ENCODE peak calls at places on chromosome 13, in nine cellular contexts. One of them, this sample, is unnamed.

GRCh38 chr13:72680353-72680752 is 47.1 kb downstream of the MZT1 start:
- DNase-seq in omental fat pad: no peak
- DNase-seq in CD4-positive, alpha-beta T cell: no peak
- DNase-seq in fibroblast of pulmonary artery: no peak
- DNase-seq in fibroblast of lung: no peak
- DNase-seq in HepG2: no peak
- DNase-seq in PC-3: no peak
- DNase-seq in activated CD8-positive, alpha-beta T cell treated with anti-CD3 and anti-CD28 coated beads for 36 hours: no peak
- DNase-seq in choroid plexus epithelial cell: no peak
- DNase-seq in this sample: no peak

GRCh38 chr13:95246292-95247082 is 54.8 kb downstream of the ABCC4 start:
- DNase-seq in omental fat pad: no peak
- DNase-seq in CD4-positive, alpha-beta T cell: no peak
- DNase-seq in fibroblast of pulmonary artery: no peak
- DNase-seq in fibroblast of lung: no peak
- DNase-seq in HepG2: no peak
- DNase-seq in PC-3: peak; percentile 82
- DNase-seq in activated CD8-positive, alpha-beta T cell treated with anti-CD3 and anti-CD28 coated beads for 36 hours: no peak
- DNase-seq in choroid plexus epithelial cell: no peak
- DNase-seq in this sample: no peak

GRCh38 chr13:77874406-77874805 is 44.2 kb downstream of the EDNRB start:
- DNase-seq in omental fat pad: no peak
- DNase-seq in CD4-positive, alpha-beta T cell: no peak
- DNase-seq in fibroblast of pulmonary artery: peak; percentile 65
- DNase-seq in fibroblast of lung: peak; percentile 45
- DNase-seq in HepG2: no peak
- DNase-seq in PC-3: peak; percentile 59
- DNase-seq in activated CD8-positive, alpha-beta T cell treated with anti-CD3 and anti-CD28 coated beads for 36 hours: no peak
- DNase-seq in choroid plexus epithelial cell: peak; percentile 20
- DNase-seq in this sample: no peak

GRCh38 chr13:42812311-42812710 is 30.9 kb downstream of the FAM216B start:
- DNase-seq in omental fat pad: no peak
- DNase-seq in CD4-positive, alpha-beta T cell: no peak
- DNase-seq in fibroblast of pulmonary artery: no peak
- DNase-seq in fibroblast of lung: peak; percentile 61
- DNase-seq in HepG2: no peak
- DNase-seq in PC-3: no peak
- DNase-seq in activated CD8-positive, alpha-beta T cell treated with anti-CD3 and anti-CD28 coated beads for 36 hours: no peak
- DNase-seq in choroid plexus epithelial cell: peak; percentile 58
- DNase-seq in this sample: no peak

GRCh38 chr13:98998831-98999634 is 21.2 kb upstream of the DOCK9 start:
- DNase-seq in omental fat pad: no peak
- DNase-seq in CD4-positive, alpha-beta T cell: no peak
- DNase-seq in fibroblast of pulmonary artery: peak; percentile 27
- DNase-seq in fibroblast of lung: peak; percentile 61
- DNase-seq in HepG2: no peak
- DNase-seq in PC-3: no peak
- DNase-seq in activated CD8-positive, alpha-beta T cell treated with anti-CD3 and anti-CD28 coated beads for 36 hours: peak; percentile 53
- DNase-seq in choroid plexus epithelial cell: peak; percentile 34
- DNase-seq in this sample: no peak

GRCh38 chr13:45119469-45119989 is 781 bp upstream of the GTF2F2 start:
- DNase-seq in omental fat pad: no peak
- DNase-seq in CD4-positive, alpha-beta T cell: peak; percentile 53
- DNase-seq in fibroblast of pulmonary artery: peak; percentile 60
- DNase-seq in fibroblast of lung: peak; percentile 79
- DNase-seq in HepG2: no peak
- DNase-seq in PC-3: no peak
- DNase-seq in activated CD8-positive, alpha-beta T cell treated with anti-CD3 and anti-CD28 coated beads for 36 hours: peak; percentile 77
- DNase-seq in choroid plexus epithelial cell: peak; percentile 68
- DNase-seq in this sample: no peak

GRCh38 chr13:64556391-64556790 is 2673.7 kb downstream of the PCDH9 start:
- DNase-seq in omental fat pad: no peak
- DNase-seq in CD4-positive, alpha-beta T cell: no peak
- DNase-seq in fibroblast of pulmonary artery: peak; percentile 16
- DNase-seq in fibroblast of lung: peak; percentile 54
- DNase-seq in HepG2: no peak
- DNase-seq in PC-3: no peak
- DNase-seq in activated CD8-positive, alpha-beta T cell treated with anti-CD3 and anti-CD28 coated beads for 36 hours: no peak
- DNase-seq in choroid plexus epithelial cell: peak; percentile 8
- DNase-seq in this sample: no peak

GRCh38 chr13:109394311-109394988 is 391.9 kb downstream of the IRS2 start:
- DNase-seq in omental fat pad: no peak
- DNase-seq in CD4-positive, alpha-beta T cell: no peak
- DNase-seq in fibroblast of pulmonary artery: no peak
- DNase-seq in fibroblast of lung: peak; percentile 2
- DNase-seq in HepG2: no peak
- DNase-seq in PC-3: no peak
- DNase-seq in activated CD8-positive, alpha-beta T cell treated with anti-CD3 and anti-CD28 coated beads for 36 hours: no peak
- DNase-seq in choroid plexus epithelial cell: peak; percentile 38
- DNase-seq in this sample: no peak

GRCh38 chr13:77507931-77508776 is 27.4 kb upstream of the SCEL start:
- DNase-seq in omental fat pad: no peak
- DNase-seq in CD4-positive, alpha-beta T cell: no peak
- DNase-seq in fibroblast of pulmonary artery: peak; percentile 57
- DNase-seq in fibroblast of lung: peak; percentile 97
- DNase-seq in HepG2: no peak
- DNase-seq in PC-3: peak; percentile 92
- DNase-seq in activated CD8-positive, alpha-beta T cell treated with anti-CD3 and anti-CD28 coated beads for 36 hours: no peak
- DNase-seq in choroid plexus epithelial cell: peak; percentile 89
- DNase-seq in this sample: no peak

GRCh38 chr13:39036212-39036611 is 1.7 kb downstream of the PROSER1 start:
- DNase-seq in omental fat pad: no peak
- DNase-seq in CD4-positive, alpha-beta T cell: no peak
- DNase-seq in fibroblast of pulmonary artery: peak; percentile 44
- DNase-seq in fibroblast of lung: peak; percentile 36
- DNase-seq in HepG2: peak; percentile 25
- DNase-seq in PC-3: peak; percentile 26
- DNase-seq in activated CD8-positive, alpha-beta T cell treated with anti-CD3 and anti-CD28 coated beads for 36 hours: peak; percentile 54
- DNase-seq in choroid plexus epithelial cell: peak; percentile 59
- DNase-seq in this sample: no peak

GRCh38 chr13:36913463-36913862 is 6.6 kb downstream of the SMAD9 start:
- DNase-seq in omental fat pad: no peak
- DNase-seq in CD4-positive, alpha-beta T cell: no peak
- DNase-seq in fibroblast of pulmonary artery: no peak
- DNase-seq in fibroblast of lung: no peak
- DNase-seq in HepG2: no peak
- DNase-seq in PC-3: peak; percentile 37
- DNase-seq in activated CD8-positive, alpha-beta T cell treated with anti-CD3 and anti-CD28 coated beads for 36 hours: no peak
- DNase-seq in choroid plexus epithelial cell: no peak
- DNase-seq in this sample: no peak

GRCh38 chr13:44326961-44327360 is 46.7 kb upstream of the SERP2 start:
- DNase-seq in omental fat pad: no peak
- DNase-seq in CD4-positive, alpha-beta T cell: no peak
- DNase-seq in fibroblast of pulmonary artery: no peak
- DNase-seq in fibroblast of lung: no peak
- DNase-seq in HepG2: no peak
- DNase-seq in PC-3: no peak
- DNase-seq in activated CD8-positive, alpha-beta T cell treated with anti-CD3 and anti-CD28 coated beads for 36 hours: no peak
- DNase-seq in choroid plexus epithelial cell: no peak
- DNase-seq in this sample: no peak

GRCh38 chr13:96141032-96141431 is 51.1 kb downstream of the HS6ST3 start:
- DNase-seq in omental fat pad: no peak
- DNase-seq in CD4-positive, alpha-beta T cell: no peak
- DNase-seq in fibroblast of pulmonary artery: peak; percentile 56
- DNase-seq in fibroblast of lung: peak; percentile 29
- DNase-seq in HepG2: peak; percentile 20
- DNase-seq in PC-3: peak; percentile 51
- DNase-seq in activated CD8-positive, alpha-beta T cell treated with anti-CD3 and anti-CD28 coated beads for 36 hours: no peak
- DNase-seq in choroid plexus epithelial cell: peak; percentile 72
- DNase-seq in this sample: no peak

GRCh38 chr13:32881792-32882175 is 134.4 kb upstream of the KL start:
- DNase-seq in omental fat pad: no peak
- DNase-seq in CD4-positive, alpha-beta T cell: no peak
- DNase-seq in fibroblast of pulmonary artery: no peak
- DNase-seq in fibroblast of lung: no peak
- DNase-seq in HepG2: no peak
- DNase-seq in PC-3: peak; percentile 54
- DNase-seq in activated CD8-positive, alpha-beta T cell treated with anti-CD3 and anti-CD28 coated beads for 36 hours: no peak
- DNase-seq in choroid plexus epithelial cell: no peak
- DNase-seq in this sample: no peak

GRCh38 chr13:111005364-111005763 is 90.5 kb upstream of the ANKRD10 start:
- DNase-seq in omental fat pad: no peak
- DNase-seq in CD4-positive, alpha-beta T cell: no peak
- DNase-seq in fibroblast of pulmonary artery: peak; percentile 21
- DNase-seq in fibroblast of lung: peak; percentile 66
- DNase-seq in HepG2: no peak
- DNase-seq in PC-3: peak; percentile 66
- DNase-seq in activated CD8-positive, alpha-beta T cell treated with anti-CD3 and anti-CD28 coated beads for 36 hours: no peak
- DNase-seq in choroid plexus epithelial cell: peak; percentile 59
- DNase-seq in this sample: no peak

GRCh38 chr13:98484289-98485219 is 92.4 kb downstream of the STK24 start:
- DNase-seq in omental fat pad: peak; percentile 77
- DNase-seq in CD4-positive, alpha-beta T cell: peak; percentile 33
- DNase-seq in fibroblast of pulmonary artery: peak; percentile 91
- DNase-seq in fibroblast of lung: peak; percentile 96
- DNase-seq in HepG2: peak; percentile 91
- DNase-seq in PC-3: peak; percentile 97
- DNase-seq in activated CD8-positive, alpha-beta T cell treated with anti-CD3 and anti-CD28 coated beads for 36 hours: peak; percentile 84
- DNase-seq in choroid plexus epithelial cell: peak; percentile 95
- DNase-seq in this sample: peak; percentile 82

GRCh38 chr13:30308548-30308947 is 1.2 kb upstream of the KATNAL1 start:
- DNase-seq in omental fat pad: no peak
- DNase-seq in CD4-positive, alpha-beta T cell: no peak
- DNase-seq in fibroblast of pulmonary artery: peak; percentile 85
- DNase-seq in fibroblast of lung: peak; percentile 62
- DNase-seq in HepG2: no peak
- DNase-seq in PC-3: no peak
- DNase-seq in activated CD8-positive, alpha-beta T cell treated with anti-CD3 and anti-CD28 coated beads for 36 hours: no peak
- DNase-seq in choroid plexus epithelial cell: peak; percentile 66
- DNase-seq in this sample: no peak

DNA sequence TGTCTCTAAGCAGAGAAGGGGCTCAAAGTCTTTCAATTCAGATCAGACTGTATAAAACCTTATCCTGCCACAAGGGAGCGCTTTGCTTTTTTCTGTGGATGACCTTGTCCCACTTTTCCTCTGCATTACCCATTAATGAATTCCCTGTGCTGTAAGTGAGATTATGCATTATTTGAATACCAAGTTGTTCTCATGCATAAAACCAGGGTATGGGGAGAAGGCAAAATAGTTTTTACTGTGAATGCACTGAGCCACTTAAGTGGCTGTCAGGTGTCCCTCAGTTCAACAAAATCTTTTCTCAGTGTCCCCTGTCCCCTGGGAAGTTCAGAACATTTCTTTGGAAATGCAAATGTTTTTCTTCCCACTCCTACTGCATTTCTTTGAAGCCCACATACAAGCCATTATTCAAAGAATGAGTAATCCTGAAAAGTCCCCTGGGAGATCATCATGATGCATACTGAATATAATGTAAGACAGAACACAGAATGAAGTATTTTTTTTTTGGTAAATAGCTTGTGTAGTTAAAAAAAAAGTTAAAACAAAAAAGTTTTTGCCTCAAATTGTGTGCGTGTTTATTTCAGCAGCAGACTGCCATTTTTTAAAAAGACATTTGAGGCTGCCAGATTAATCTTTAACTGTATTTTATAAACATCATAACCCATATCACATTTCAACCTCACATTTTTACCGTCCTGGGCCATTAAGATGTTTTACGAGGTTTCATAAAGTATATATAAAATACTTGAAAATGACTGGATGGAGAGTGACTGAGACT is 506.7 kb upstream of the PCDH9 start:
- DNase-seq in omental fat pad: no peak
- DNase-seq in CD4-positive, alpha-beta T cell: no peak
- DNase-seq in fibroblast of pulmonary artery: peak; percentile 52
- DNase-seq in fibroblast of lung: peak; percentile 92
- DNase-seq in HepG2: peak; percentile 5
- DNase-seq in PC-3: peak; percentile 25
- DNase-seq in activated CD8-positive, alpha-beta T cell treated with anti-CD3 and anti-CD28 coated beads for 36 hours: no peak
- DNase-seq in choroid plexus epithelial cell: peak; percentile 78
- DNase-seq in this sample: no peak
- TF ChIP-seq CTCF in omental fat pad: no peak
- TF ChIP-seq CTCF in CD4-positive, alpha-beta T cell: no peak
- TF ChIP-seq CTCF in fibroblast of pulmonary artery: peak; percentile 9
- TF ChIP-seq CTCF in fibroblast of lung: peak; percentile 59
- TF ChIP-seq CTCF in HepG2: peak; percentile 13
- TF ChIP-seq CTCF in PC-3: peak; percentile 50
- TF ChIP-seq CTCF in activated CD8-positive, alpha-beta T cell treated with anti-CD3 and anti-CD28 coated beads for 36 hours: no peak
- TF ChIP-seq CTCF in choroid plexus epithelial cell: peak; percentile 46
- TF ChIP-seq CTCF in this sample: no peak

GRCh38 chr13:74005320-74006154 is 128.7 kb downstream of the KLF12 start:
- DNase-seq in omental fat pad: no peak
- DNase-seq in CD4-positive, alpha-beta T cell: no peak
- DNase-seq in fibroblast of pulmonary artery: no peak
- DNase-seq in fibroblast of lung: no peak
- DNase-seq in HepG2: no peak
- DNase-seq in PC-3: no peak
- DNase-seq in activated CD8-positive, alpha-beta T cell treated with anti-CD3 and anti-CD28 coated beads for 36 hours: no peak
- DNase-seq in choroid plexus epithelial cell: no peak
- DNase-seq in this sample: no peak
- TF ChIP-seq CTCF in omental fat pad: no peak
- TF ChIP-seq CTCF in CD4-positive, alpha-beta T cell: no peak
- TF ChIP-seq CTCF in fibroblast of pulmonary artery: no peak
- TF ChIP-seq CTCF in fibroblast of lung: no peak
- TF ChIP-seq CTCF in HepG2: no peak
- TF ChIP-seq CTCF in PC-3: no peak
- TF ChIP-seq CTCF in activated CD8-positive, alpha-beta T cell treated with anti-CD3 and anti-CD28 coated beads for 36 hours: no peak
- TF ChIP-seq CTCF in choroid plexus epithelial cell: no peak
- TF ChIP-seq CTCF in this sample: no peak

GRCh38 chr13:23634897-23635296 is 64.7 kb downstream of the TNFRSF19 start:
- DNase-seq in omental fat pad: no peak
- DNase-seq in CD4-positive, alpha-beta T cell: no peak
- DNase-seq in fibroblast of pulmonary artery: no peak
- DNase-seq in fibroblast of lung: no peak
- DNase-seq in HepG2: no peak
- DNase-seq in PC-3: no peak
- DNase-seq in activated CD8-positive, alpha-beta T cell treated with anti-CD3 and anti-CD28 coated beads for 36 hours: no peak
- DNase-seq in choroid plexus epithelial cell: no peak
- DNase-seq in this sample: no peak
- TF ChIP-seq CTCF in omental fat pad: no peak
- TF ChIP-seq CTCF in CD4-positive, alpha-beta T cell: no peak
- TF ChIP-seq CTCF in fibroblast of pulmonary artery: no peak
- TF ChIP-seq CTCF in fibroblast of lung: no peak
- TF ChIP-seq CTCF in HepG2: no peak
- TF ChIP-seq CTCF in PC-3: peak; percentile 25
- TF ChIP-seq CTCF in activated CD8-positive, alpha-beta T cell treated with anti-CD3 and anti-CD28 coated beads for 36 hours: no peak
- TF ChIP-seq CTCF in choroid plexus epithelial cell: peak; percentile 11
- TF ChIP-seq CTCF in this sample: no peak

DNA sequence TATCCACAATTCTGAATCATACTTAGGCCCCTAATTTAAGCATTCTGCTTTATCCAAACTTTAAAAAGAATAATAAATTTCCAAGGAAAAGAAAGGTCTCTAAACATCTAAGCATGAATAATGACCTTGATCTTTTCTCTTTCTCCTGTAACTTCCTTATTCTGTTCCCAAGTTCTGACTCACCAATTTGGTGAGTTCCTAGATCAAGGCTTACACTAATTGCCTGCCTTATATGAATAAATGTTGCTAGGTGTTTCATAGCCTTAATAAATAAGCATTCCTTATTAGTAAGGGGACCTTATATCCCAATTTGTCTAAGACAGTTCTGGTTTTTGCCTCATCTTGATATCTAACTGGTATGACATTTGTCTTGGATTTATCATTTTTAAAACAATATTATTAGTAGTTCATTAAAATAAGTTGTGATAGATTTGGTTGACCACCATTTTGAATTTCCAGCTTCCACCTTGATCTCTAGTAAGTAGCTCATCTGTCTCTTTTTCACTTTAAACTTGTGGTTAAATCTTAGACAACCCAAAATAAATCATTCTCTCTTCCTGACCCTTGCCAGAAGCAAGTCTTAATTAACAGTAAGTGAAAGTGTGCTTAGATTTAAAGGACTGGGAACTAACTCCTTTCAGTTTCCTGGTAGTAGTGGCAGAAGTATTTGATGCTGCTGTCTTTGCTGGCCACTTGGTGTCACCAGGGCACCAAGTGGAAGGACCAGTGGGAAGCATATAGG is 121.2 kb upstream of the MLNR start:
- DNase-seq in omental fat pad: no peak
- DNase-seq in CD4-positive, alpha-beta T cell: no peak
- DNase-seq in fibroblast of pulmonary artery: peak; percentile 47
- DNase-seq in fibroblast of lung: peak; percentile 40
- DNase-seq in HepG2: no peak
- DNase-seq in PC-3: no peak
- DNase-seq in activated CD8-positive, alpha-beta T cell treated with anti-CD3 and anti-CD28 coated beads for 36 hours: peak; percentile 7
- DNase-seq in choroid plexus epithelial cell: peak; percentile 47
- DNase-seq in this sample: no peak
- TF ChIP-seq CTCF in omental fat pad: no peak
- TF ChIP-seq CTCF in CD4-positive, alpha-beta T cell: no peak
- TF ChIP-seq CTCF in fibroblast of pulmonary artery: peak; percentile 42
- TF ChIP-seq CTCF in fibroblast of lung: peak; percentile 17
- TF ChIP-seq CTCF in HepG2: peak; percentile 56
- TF ChIP-seq CTCF in PC-3: peak; percentile 70
- TF ChIP-seq CTCF in activated CD8-positive, alpha-beta T cell treated with anti-CD3 and anti-CD28 coated beads for 36 hours: peak; percentile 31
- TF ChIP-seq CTCF in choroid plexus epithelial cell: peak; percentile 54
- TF ChIP-seq CTCF in this sample: peak; percentile 17